ENCODE peak calls at places on chromosome 11, in four cellular contexts. One of them, this sample, is unnamed.

GRCh38 chr11:73271936-73272679 is at the start of gene P2RY6:
- DNase-seq in endothelial cell of umbilical vein: no peak
- DNase-seq in GM12878: no peak
- DNase-seq in K562: peak
- DNase-seq in this sample: peak

GRCh38 chr11:75342966-75343870 is 8.2 kb downstream of the ARRB1 start:
- DNase-seq in endothelial cell of umbilical vein: peak
- DNase-seq in GM12878: no peak
- DNase-seq in K562: peak
- DNase-seq in this sample: peak

GRCh38 chr11:76762867-76763572 is 20.1 kb upstream of the TSKU start:
- DNase-seq in endothelial cell of umbilical vein: no peak
- DNase-seq in GM12878: no peak
- DNase-seq in K562: no peak
- DNase-seq in this sample: no peak

GRCh38 chr11:71153005-71153395 is 99.4 kb downstream of the SHANK2 start:
- DNase-seq in endothelial cell of umbilical vein: no peak
- DNase-seq in GM12878: no peak
- DNase-seq in K562: no peak
- DNase-seq in this sample: peak

GRCh38 chr11:10784229-10785145 is 24.2 kb downstream of the EIF4G2 start:
- DNase-seq in endothelial cell of umbilical vein: peak
- DNase-seq in GM12878: no peak
- DNase-seq in K562: no peak
- DNase-seq in this sample: peak

GRCh38 chr11:113184498-113184897 is 129.9 kb upstream of the TTC12 start:
- DNase-seq in endothelial cell of umbilical vein: no peak
- DNase-seq in GM12878: no peak
- DNase-seq in K562: no peak
- DNase-seq in this sample: peak

GRCh38 chr11:128327274-128327673 is 260.1 kb downstream of the ETS1 start:
- DNase-seq in endothelial cell of umbilical vein: no peak
- DNase-seq in GM12878: no peak
- DNase-seq in K562: no peak
- DNase-seq in this sample: no peak

GRCh38 chr11:33543823-33544222 is 156.8 kb downstream of the C11orf91 start:
- DNase-seq in endothelial cell of umbilical vein: no peak
- DNase-seq in GM12878: no peak
- DNase-seq in K562: no peak
- DNase-seq in this sample: peak

GRCh38 chr11:123671534-123671933 is 17.1 kb upstream of the SCN3B start:
- DNase-seq in endothelial cell of umbilical vein: no peak
- DNase-seq in GM12878: no peak
- DNase-seq in K562: no peak
- DNase-seq in this sample: no peak

GRCh38 chr11:6523253-6523652 is 26.2 kb downstream of the DNHD1 start:
- DNase-seq in endothelial cell of umbilical vein: peak
- DNase-seq in GM12878: no peak
- DNase-seq in K562: no peak
- DNase-seq in this sample: peak

GRCh38 chr11:73185680-73186293 is 32.3 kb upstream of the P2RY2 start:
- DNase-seq in endothelial cell of umbilical vein: peak
- DNase-seq in GM12878: no peak
- DNase-seq in K562: no peak
- DNase-seq in this sample: peak

GRCh38 chr11:70567680-70568503 is 169.6 kb downstream of the CTTN start:
- DNase-seq in endothelial cell of umbilical vein: no peak
- DNase-seq in GM12878: no peak
- DNase-seq in K562: no peak
- DNase-seq in this sample: peak

GRCh38 chr11:57868491-57868890 is 106.9 kb downstream of the CTNND1 start:
- DNase-seq in endothelial cell of umbilical vein: no peak
- DNase-seq in GM12878: no peak
- DNase-seq in K562: no peak
- DNase-seq in this sample: no peak

GRCh38 chr11:5380740-5381342 is 2.8 kb upstream of the OR51M1 start:
- DNase-seq in endothelial cell of umbilical vein: peak
- DNase-seq in GM12878: no peak
- DNase-seq in K562: peak
- DNase-seq in this sample: peak
- TF ChIP-seq FOS in endothelial cell of umbilical vein: no peak
- TF ChIP-seq FOS in GM12878: no peak
- TF ChIP-seq FOS in K562: no peak
- TF ChIP-seq FOS in this sample: no peak

GRCh38 chr11:92268546-92268945 is 43.9 kb downstream of the FAT3 start:
- DNase-seq in endothelial cell of umbilical vein: no peak
- DNase-seq in GM12878: no peak
- DNase-seq in K562: no peak
- DNase-seq in this sample: no peak

GRCh38 chr11:92276773-92277172 is 52.2 kb downstream of the FAT3 start:
- DNase-seq in endothelial cell of umbilical vein: peak
- DNase-seq in GM12878: no peak
- DNase-seq in K562: no peak
- DNase-seq in this sample: peak

GRCh38 chr11:92269021-92269420 is 44.4 kb downstream of the FAT3 start:
- DNase-seq in endothelial cell of umbilical vein: peak
- DNase-seq in GM12878: no peak
- DNase-seq in K562: no peak
- DNase-seq in this sample: peak

GRCh38 chr11:92269841-92270240 is 45.2 kb downstream of the FAT3 start:
- DNase-seq in endothelial cell of umbilical vein: no peak
- DNase-seq in GM12878: no peak
- DNase-seq in K562: no peak
- DNase-seq in this sample: no peak

DNA sequence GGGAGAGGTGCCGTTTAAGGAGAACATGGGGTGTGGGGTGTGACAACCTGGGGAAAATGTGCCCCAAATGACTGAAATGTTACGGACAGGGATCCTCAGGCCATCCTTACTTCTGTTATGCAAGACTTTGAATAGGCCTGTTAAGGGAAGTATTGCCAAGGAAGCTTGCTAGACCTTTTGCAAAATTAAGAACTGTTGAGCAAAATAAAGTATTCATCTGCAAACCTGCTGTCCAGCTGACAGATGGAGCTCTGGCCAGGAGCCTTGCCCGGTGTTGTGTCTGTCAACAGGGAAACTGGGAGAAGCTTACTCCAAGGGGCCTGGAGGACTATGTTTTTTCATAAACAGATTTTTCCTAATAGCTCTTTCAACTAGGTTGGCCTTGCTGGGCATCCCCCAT is 48.0 kb downstream of the FAT3 start:
- DNase-seq in endothelial cell of umbilical vein: no peak
- DNase-seq in GM12878: no peak
- DNase-seq in K562: no peak
- DNase-seq in this sample: no peak
- TF ChIP-seq FOS in endothelial cell of umbilical vein: no peak
- TF ChIP-seq FOS in GM12878: no peak
- TF ChIP-seq FOS in K562: no peak
- TF ChIP-seq FOS in this sample: no peak

DNA sequence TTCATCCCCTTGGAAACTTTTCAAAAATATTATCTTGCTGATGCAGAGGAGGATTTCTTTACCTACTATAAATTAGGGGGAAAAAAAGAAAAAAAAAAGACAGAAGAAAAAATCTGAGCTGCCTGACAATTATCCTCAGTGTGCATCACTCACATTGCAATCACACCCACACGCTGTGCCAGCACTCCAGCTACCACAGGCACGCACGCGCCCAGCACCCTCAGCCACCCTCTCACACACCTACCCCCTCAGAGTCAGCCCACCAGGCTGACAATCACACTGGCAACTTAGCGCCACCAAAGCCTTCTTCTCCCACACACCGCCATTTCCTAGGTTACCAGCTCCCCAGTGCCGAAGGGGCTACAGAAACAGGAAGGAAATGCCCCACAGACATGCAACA is 236.1 kb downstream of the KCNA4 start:
- DNase-seq in endothelial cell of umbilical vein: no peak
- DNase-seq in GM12878: no peak
- DNase-seq in K562: no peak
- DNase-seq in this sample: no peak
- TF ChIP-seq FOS in endothelial cell of umbilical vein: no peak
- TF ChIP-seq FOS in GM12878: no peak
- TF ChIP-seq FOS in K562: no peak
- TF ChIP-seq FOS in this sample: no peak

DNA sequence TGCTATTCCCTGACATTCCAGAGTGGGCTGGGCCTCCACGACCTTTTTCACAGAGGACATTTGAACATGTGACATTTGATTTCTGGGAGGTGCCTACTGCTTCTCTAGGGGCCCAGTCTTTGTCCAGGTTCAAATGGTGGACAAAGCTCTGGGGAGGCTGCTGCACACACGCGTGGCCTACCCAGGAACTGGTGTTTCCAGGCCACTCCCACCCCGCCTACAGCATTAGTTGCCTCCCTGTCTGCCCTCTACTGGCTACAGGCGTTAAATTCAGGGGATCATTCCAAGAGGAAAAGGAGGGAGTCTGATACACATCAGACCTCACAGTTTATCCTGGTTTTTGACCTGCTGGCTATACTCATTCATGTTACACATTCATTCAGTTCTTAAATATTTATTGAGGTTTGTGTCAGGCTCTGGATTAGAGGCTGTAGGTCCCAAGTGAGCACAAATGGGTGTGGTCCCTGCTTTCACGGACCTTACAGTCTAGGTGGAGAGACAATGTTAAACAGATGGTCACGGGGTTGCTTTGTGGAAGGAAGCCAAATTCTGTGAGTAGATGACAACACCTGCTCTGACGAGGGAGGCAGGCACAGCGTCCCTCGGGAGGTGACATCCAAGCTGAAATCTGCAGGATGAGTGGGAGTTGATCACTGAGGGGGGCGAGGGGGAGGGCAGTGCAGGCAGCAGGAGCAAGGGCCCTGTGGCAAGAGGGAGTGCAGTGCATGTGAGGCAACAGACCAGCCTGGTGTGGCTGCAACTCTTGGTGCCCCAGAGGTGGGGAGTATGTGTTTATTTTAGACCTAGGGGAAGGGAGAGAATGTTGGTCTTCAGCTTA is 11.8 kb downstream of the TUB start:
- DNase-seq in endothelial cell of umbilical vein: peak
- DNase-seq in GM12878: no peak
- DNase-seq in K562: peak
- DNase-seq in this sample: peak
- TF ChIP-seq FOS in endothelial cell of umbilical vein: no peak
- TF ChIP-seq FOS in GM12878: no peak
- TF ChIP-seq FOS in K562: no peak
- TF ChIP-seq FOS in this sample: no peak

DNA sequence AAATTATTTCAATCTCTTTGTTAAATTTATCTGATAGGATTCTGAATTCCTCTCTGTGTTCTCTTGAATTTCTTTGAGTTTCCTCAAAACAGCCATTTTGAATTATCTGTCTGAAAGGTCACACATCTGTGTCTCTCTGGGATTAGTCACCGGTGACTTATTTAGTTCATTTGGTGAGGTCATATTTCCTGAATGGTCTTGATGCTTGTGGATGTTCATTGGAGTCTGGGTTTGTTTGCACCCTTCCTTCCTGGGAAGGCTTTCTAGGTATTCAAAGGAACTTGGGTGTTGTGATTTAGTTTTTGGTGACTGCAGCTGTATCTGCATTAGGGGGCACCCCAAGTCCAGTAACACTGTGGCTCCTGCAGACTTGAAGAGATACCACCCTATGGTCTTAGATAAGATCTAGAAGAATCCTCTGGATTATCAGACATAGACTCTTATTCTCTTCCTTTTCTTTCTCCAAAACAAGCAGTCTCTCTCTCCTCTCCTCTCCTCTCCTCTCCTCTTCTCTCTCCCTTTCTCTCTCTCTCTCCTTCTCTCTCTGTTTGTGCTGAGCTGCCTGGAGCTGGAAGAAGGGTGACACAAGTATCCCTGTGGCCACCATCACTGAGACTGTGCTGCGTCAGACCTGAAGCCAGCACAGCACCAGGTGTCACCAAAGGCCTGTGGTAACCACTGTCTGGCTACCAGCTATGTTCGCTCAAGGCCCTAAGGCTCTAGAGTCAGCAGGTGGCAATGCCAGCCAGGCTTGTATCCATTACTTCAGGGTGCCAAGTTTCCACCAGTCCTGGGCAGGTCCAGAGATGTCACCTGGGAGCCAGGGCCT is 3.3 kb upstream of the HEPN1 start:
- DNase-seq in endothelial cell of umbilical vein: peak
- DNase-seq in GM12878: no peak
- DNase-seq in K562: no peak
- DNase-seq in this sample: peak
- TF ChIP-seq FOS in endothelial cell of umbilical vein: peak
- TF ChIP-seq FOS in GM12878: no peak
- TF ChIP-seq FOS in K562: no peak
- TF ChIP-seq FOS in this sample: no peak

GRCh38 chr11:13831707-13832106 is 130.8 kb upstream of the SPON1 start:
- DNase-seq in endothelial cell of umbilical vein: no peak
- DNase-seq in GM12878: no peak
- DNase-seq in K562: no peak
- DNase-seq in this sample: no peak
- TF ChIP-seq FOS in endothelial cell of umbilical vein: no peak
- TF ChIP-seq FOS in GM12878: no peak
- TF ChIP-seq FOS in K562: no peak
- TF ChIP-seq FOS in this sample: no peak

GRCh38 chr11:83070044-83070877 is 1.4 kb downstream of the RAB30 start:
- DNase-seq in endothelial cell of umbilical vein: peak
- DNase-seq in GM12878: no peak
- DNase-seq in K562: peak
- DNase-seq in this sample: peak
- TF ChIP-seq FOS in endothelial cell of umbilical vein: peak
- TF ChIP-seq FOS in GM12878: no peak
- TF ChIP-seq FOS in K562: no peak
- TF ChIP-seq FOS in this sample: no peak